ENCODE peak calls at places on chromosomes 7 and 10, in ten cellular contexts. One of them, this sample, is unnamed.

GRCh38 chr7:99499356-99499712 is 747 bp downstream of the ZNF394 start:
- DNase-seq in progenitor cell of endocrine pancreas: no peak
- DNase-seq in fibroblast of lung: no peak
- DNase-seq in breast epithelium: no peak
- DNase-seq in nephron progenitor cell: no peak
- DNase-seq in fibroblast of pulmonary artery: no peak
- DNase-seq in lower lobe of right lung: no peak
- DNase-seq in gastrocnemius medialis: no peak
- DNase-seq in tibial artery: no peak
- DNase-seq in astrocyte of the cerebellum: no peak
- DNase-seq in this sample: no peak

GRCh38 chr7:76000566-76000965 is 6.2 kb upstream of the TMEM120A start:
- DNase-seq in lower lobe of right lung: peak; percentile 38
- DNase-seq in breast epithelium: no peak
- DNase-seq in gastrocnemius medialis: no peak
- DNase-seq in tibial artery: peak; percentile 47
- DNase-seq in fibroblast of lung: no peak
- DNase-seq in astrocyte of the cerebellum: no peak
- DNase-seq in nephron progenitor cell: no peak
- DNase-seq in progenitor cell of endocrine pancreas: no peak
- DNase-seq in fibroblast of pulmonary artery: no peak
- DNase-seq in this sample: no peak

GRCh38 chr7:159102681-159103381 is 41.8 kb downstream of the VIPR2 start:
- DNase-seq in fibroblast of pulmonary artery: no peak
- DNase-seq in astrocyte of the cerebellum: no peak
- DNase-seq in fibroblast of lung: no peak
- DNase-seq in breast epithelium: peak; percentile 43
- DNase-seq in progenitor cell of endocrine pancreas: no peak
- DNase-seq in lower lobe of right lung: peak; percentile 7
- DNase-seq in tibial artery: peak; percentile 54
- DNase-seq in gastrocnemius medialis: no peak
- DNase-seq in nephron progenitor cell: no peak
- DNase-seq in this sample: no peak

GRCh38 chr7:72925546-72926120 is 738 bp downstream of the POM121 start:
- DNase-seq in tibial artery: no peak
- DNase-seq in astrocyte of the cerebellum: no peak
- DNase-seq in lower lobe of right lung: no peak
- DNase-seq in fibroblast of lung: peak; percentile 6
- DNase-seq in nephron progenitor cell: no peak
- DNase-seq in progenitor cell of endocrine pancreas: no peak
- DNase-seq in fibroblast of pulmonary artery: peak; percentile 28
- DNase-seq in breast epithelium: no peak
- DNase-seq in gastrocnemius medialis: no peak
- DNase-seq in this sample: peak; percentile 47

GRCh38 chr7:39954694-39955093 is 4.6 kb downstream of the CDK13 start:
- DNase-seq in progenitor cell of endocrine pancreas: no peak
- DNase-seq in fibroblast of lung: no peak
- DNase-seq in astrocyte of the cerebellum: no peak
- DNase-seq in lower lobe of right lung: no peak
- DNase-seq in breast epithelium: no peak
- DNase-seq in fibroblast of pulmonary artery: no peak
- DNase-seq in nephron progenitor cell: no peak
- DNase-seq in gastrocnemius medialis: no peak
- DNase-seq in tibial artery: no peak
- DNase-seq in this sample: no peak

GRCh38 chr7:28483112-28483511 is 70.8 kb downstream of the CREB5 start:
- DNase-seq in breast epithelium: no peak
- DNase-seq in fibroblast of lung: peak; percentile 83
- DNase-seq in tibial artery: no peak
- DNase-seq in lower lobe of right lung: no peak
- DNase-seq in gastrocnemius medialis: no peak
- DNase-seq in nephron progenitor cell: no peak
- DNase-seq in fibroblast of pulmonary artery: peak; percentile 26
- DNase-seq in astrocyte of the cerebellum: peak; percentile 56
- DNase-seq in progenitor cell of endocrine pancreas: no peak
- DNase-seq in this sample: no peak

GRCh38 chr7:122626785-122627184 is 72.1 kb downstream of the RNF133 start:
- DNase-seq in breast epithelium: no peak
- DNase-seq in gastrocnemius medialis: no peak
- DNase-seq in nephron progenitor cell: no peak
- DNase-seq in fibroblast of pulmonary artery: no peak
- DNase-seq in progenitor cell of endocrine pancreas: no peak
- DNase-seq in fibroblast of lung: no peak
- DNase-seq in astrocyte of the cerebellum: no peak
- DNase-seq in lower lobe of right lung: peak; percentile 43
- DNase-seq in tibial artery: no peak
- DNase-seq in this sample: no peak

GRCh38 chr10:132158810-132159209 is 27.9 kb upstream of the DPYSL4 start:
- DNase-seq in gastrocnemius medialis: no peak
- DNase-seq in astrocyte of the cerebellum: no peak
- DNase-seq in breast epithelium: no peak
- DNase-seq in nephron progenitor cell: no peak
- DNase-seq in tibial artery: no peak
- DNase-seq in fibroblast of pulmonary artery: no peak
- DNase-seq in progenitor cell of endocrine pancreas: no peak
- DNase-seq in lower lobe of right lung: no peak
- DNase-seq in fibroblast of lung: no peak
- DNase-seq in this sample: no peak

GRCh38 chr7:102080371-102081243 is 206.1 kb upstream of the SH2B2 start:
- DNase-seq in breast epithelium: no peak
- DNase-seq in gastrocnemius medialis: no peak
- DNase-seq in astrocyte of the cerebellum: no peak
- DNase-seq in progenitor cell of endocrine pancreas: no peak
- DNase-seq in lower lobe of right lung: no peak
- DNase-seq in fibroblast of lung: no peak
- DNase-seq in fibroblast of pulmonary artery: no peak
- DNase-seq in tibial artery: no peak
- DNase-seq in nephron progenitor cell: no peak
- DNase-seq in this sample: no peak

GRCh38 chr7:1114088-1114487 is 26.2 kb downstream of the GPER1 start:
- DNase-seq in progenitor cell of endocrine pancreas: no peak
- DNase-seq in gastrocnemius medialis: no peak
- DNase-seq in breast epithelium: peak; percentile 34
- DNase-seq in nephron progenitor cell: no peak
- DNase-seq in fibroblast of pulmonary artery: no peak
- DNase-seq in tibial artery: no peak
- DNase-seq in fibroblast of lung: no peak
- DNase-seq in lower lobe of right lung: no peak
- DNase-seq in astrocyte of the cerebellum: no peak
- DNase-seq in this sample: no peak

GRCh38 chr10:98414932-98415709 is at the start of gene PYROXD2:
- DNase-seq in gastrocnemius medialis: peak; percentile 81
- DNase-seq in nephron progenitor cell: peak; percentile 63
- DNase-seq in fibroblast of lung: peak; percentile 91
- DNase-seq in breast epithelium: peak; percentile 86
- DNase-seq in tibial artery: peak; percentile 96
- DNase-seq in astrocyte of the cerebellum: peak; percentile 59
- DNase-seq in progenitor cell of endocrine pancreas: peak; percentile 45
- DNase-seq in lower lobe of right lung: peak; percentile 91
- DNase-seq in fibroblast of pulmonary artery: peak; percentile 94
- DNase-seq in this sample: no peak
- TF ChIP-seq CTCF in gastrocnemius medialis: no peak
- TF ChIP-seq CTCF in nephron progenitor cell: no peak
- TF ChIP-seq CTCF in fibroblast of lung: no peak
- TF ChIP-seq CTCF in breast epithelium: no peak
- TF ChIP-seq CTCF in tibial artery: no peak
- TF ChIP-seq CTCF in astrocyte of the cerebellum: no peak
- TF ChIP-seq CTCF in progenitor cell of endocrine pancreas: no peak
- TF ChIP-seq CTCF in lower lobe of right lung: no peak
- TF ChIP-seq CTCF in fibroblast of pulmonary artery: no peak
- TF ChIP-seq CTCF in this sample: no peak

GRCh38 chr10:103067951-103068350 is 125.1 kb downstream of the NT5C2 start:
- DNase-seq in lower lobe of right lung: no peak
- DNase-seq in gastrocnemius medialis: no peak
- DNase-seq in fibroblast of pulmonary artery: no peak
- DNase-seq in nephron progenitor cell: no peak
- DNase-seq in progenitor cell of endocrine pancreas: no peak
- DNase-seq in breast epithelium: no peak
- DNase-seq in tibial artery: no peak
- DNase-seq in astrocyte of the cerebellum: no peak
- DNase-seq in fibroblast of lung: no peak
- DNase-seq in this sample: no peak

GRCh38 chr10:103067484-103067883 is 125.6 kb downstream of the NT5C2 start:
- DNase-seq in progenitor cell of endocrine pancreas: no peak
- DNase-seq in tibial artery: no peak
- DNase-seq in lower lobe of right lung: no peak
- DNase-seq in breast epithelium: no peak
- DNase-seq in nephron progenitor cell: no peak
- DNase-seq in gastrocnemius medialis: no peak
- DNase-seq in fibroblast of pulmonary artery: no peak
- DNase-seq in fibroblast of lung: no peak
- DNase-seq in astrocyte of the cerebellum: no peak
- DNase-seq in this sample: no peak

GRCh38 chr10:103057980-103058568 is 135.0 kb downstream of the NT5C2 start:
- DNase-seq in tibial artery: no peak
- DNase-seq in nephron progenitor cell: no peak
- DNase-seq in fibroblast of lung: no peak
- DNase-seq in lower lobe of right lung: no peak
- DNase-seq in gastrocnemius medialis: no peak
- DNase-seq in breast epithelium: no peak
- DNase-seq in progenitor cell of endocrine pancreas: no peak
- DNase-seq in astrocyte of the cerebellum: no peak
- DNase-seq in fibroblast of pulmonary artery: no peak
- DNase-seq in this sample: no peak

GRCh38 chr10:103066141-103067098 is 126.7 kb downstream of the NT5C2 start:
- DNase-seq in astrocyte of the cerebellum: no peak
- DNase-seq in progenitor cell of endocrine pancreas: no peak
- DNase-seq in lower lobe of right lung: no peak
- DNase-seq in breast epithelium: no peak
- DNase-seq in fibroblast of pulmonary artery: no peak
- DNase-seq in nephron progenitor cell: no peak
- DNase-seq in gastrocnemius medialis: no peak
- DNase-seq in tibial artery: no peak
- DNase-seq in fibroblast of lung: no peak
- DNase-seq in this sample: no peak

GRCh38 chr10:103062854-103063642 is 130.0 kb downstream of the NT5C2 start:
- DNase-seq in fibroblast of pulmonary artery: no peak
- DNase-seq in astrocyte of the cerebellum: no peak
- DNase-seq in progenitor cell of endocrine pancreas: no peak
- DNase-seq in tibial artery: no peak
- DNase-seq in lower lobe of right lung: no peak
- DNase-seq in nephron progenitor cell: no peak
- DNase-seq in fibroblast of lung: no peak
- DNase-seq in gastrocnemius medialis: no peak
- DNase-seq in breast epithelium: no peak
- DNase-seq in this sample: no peak
- TF ChIP-seq CTCF in fibroblast of pulmonary artery: no peak
- TF ChIP-seq CTCF in astrocyte of the cerebellum: no peak
- TF ChIP-seq CTCF in progenitor cell of endocrine pancreas: no peak
- TF ChIP-seq CTCF in tibial artery: peak; percentile 39
- TF ChIP-seq CTCF in lower lobe of right lung: no peak
- TF ChIP-seq CTCF in nephron progenitor cell: no peak
- TF ChIP-seq CTCF in fibroblast of lung: no peak
- TF ChIP-seq CTCF in gastrocnemius medialis: no peak
- TF ChIP-seq CTCF in breast epithelium: no peak
- TF ChIP-seq CTCF in this sample: peak; percentile 1

GRCh38 chr7:20328692-20329091 is 2.0 kb upstream of the ITGB8 start:
- DNase-seq in lower lobe of right lung: no peak
- DNase-seq in astrocyte of the cerebellum: no peak
- DNase-seq in gastrocnemius medialis: no peak
- DNase-seq in fibroblast of lung: no peak
- DNase-seq in tibial artery: no peak
- DNase-seq in breast epithelium: no peak
- DNase-seq in nephron progenitor cell: no peak
- DNase-seq in progenitor cell of endocrine pancreas: no peak
- DNase-seq in fibroblast of pulmonary artery: no peak
- DNase-seq in this sample: no peak

GRCh38 chr7:20328027-20328426 is 2.7 kb upstream of the ITGB8 start:
- DNase-seq in fibroblast of pulmonary artery: no peak
- DNase-seq in progenitor cell of endocrine pancreas: no peak
- DNase-seq in tibial artery: no peak
- DNase-seq in nephron progenitor cell: no peak
- DNase-seq in lower lobe of right lung: no peak
- DNase-seq in astrocyte of the cerebellum: no peak
- DNase-seq in breast epithelium: no peak
- DNase-seq in gastrocnemius medialis: no peak
- DNase-seq in fibroblast of lung: no peak
- DNase-seq in this sample: no peak

GRCh38 chr7:20330797-20331230 is at the start of gene ITGB8:
- DNase-seq in tibial artery: peak; percentile 71
- DNase-seq in breast epithelium: peak; percentile 66
- DNase-seq in fibroblast of pulmonary artery: no peak
- DNase-seq in lower lobe of right lung: peak; percentile 56
- DNase-seq in astrocyte of the cerebellum: no peak
- DNase-seq in nephron progenitor cell: peak; percentile 71
- DNase-seq in fibroblast of lung: no peak
- DNase-seq in progenitor cell of endocrine pancreas: peak; percentile 67
- DNase-seq in gastrocnemius medialis: no peak
- DNase-seq in this sample: no peak

GRCh38 chr7:20330176-20330796 is 414 bp upstream of the ITGB8 start:
- DNase-seq in progenitor cell of endocrine pancreas: peak; percentile 56
- DNase-seq in fibroblast of lung: peak; percentile 98
- DNase-seq in astrocyte of the cerebellum: peak; percentile 82
- DNase-seq in lower lobe of right lung: peak; percentile 93
- DNase-seq in breast epithelium: peak; percentile 89
- DNase-seq in nephron progenitor cell: peak; percentile 81
- DNase-seq in tibial artery: peak; percentile 88
- DNase-seq in gastrocnemius medialis: no peak
- DNase-seq in fibroblast of pulmonary artery: peak; percentile 95
- DNase-seq in this sample: no peak

GRCh38 chr7:20329389-20330175 is 1.1 kb upstream of the ITGB8 start:
- DNase-seq in gastrocnemius medialis: no peak
- DNase-seq in tibial artery: peak; percentile 73
- DNase-seq in astrocyte of the cerebellum: peak; percentile 53
- DNase-seq in fibroblast of lung: peak; percentile 83
- DNase-seq in progenitor cell of endocrine pancreas: peak; percentile 51
- DNase-seq in fibroblast of pulmonary artery: peak; percentile 79
- DNase-seq in lower lobe of right lung: peak; percentile 75
- DNase-seq in nephron progenitor cell: peak; percentile 60
- DNase-seq in breast epithelium: peak; percentile 78
- DNase-seq in this sample: no peak
- TF ChIP-seq CTCF in gastrocnemius medialis: no peak
- TF ChIP-seq CTCF in tibial artery: peak; percentile 29
- TF ChIP-seq CTCF in astrocyte of the cerebellum: peak; percentile 54
- TF ChIP-seq CTCF in fibroblast of lung: peak; percentile 50
- TF ChIP-seq CTCF in progenitor cell of endocrine pancreas: peak; percentile 49
- TF ChIP-seq CTCF in fibroblast of pulmonary artery: peak; percentile 46
- TF ChIP-seq CTCF in lower lobe of right lung: peak; percentile 19
- TF ChIP-seq CTCF in nephron progenitor cell: peak; percentile 36
- TF ChIP-seq CTCF in breast epithelium: no peak
- TF ChIP-seq CTCF in this sample: no peak

DNA sequence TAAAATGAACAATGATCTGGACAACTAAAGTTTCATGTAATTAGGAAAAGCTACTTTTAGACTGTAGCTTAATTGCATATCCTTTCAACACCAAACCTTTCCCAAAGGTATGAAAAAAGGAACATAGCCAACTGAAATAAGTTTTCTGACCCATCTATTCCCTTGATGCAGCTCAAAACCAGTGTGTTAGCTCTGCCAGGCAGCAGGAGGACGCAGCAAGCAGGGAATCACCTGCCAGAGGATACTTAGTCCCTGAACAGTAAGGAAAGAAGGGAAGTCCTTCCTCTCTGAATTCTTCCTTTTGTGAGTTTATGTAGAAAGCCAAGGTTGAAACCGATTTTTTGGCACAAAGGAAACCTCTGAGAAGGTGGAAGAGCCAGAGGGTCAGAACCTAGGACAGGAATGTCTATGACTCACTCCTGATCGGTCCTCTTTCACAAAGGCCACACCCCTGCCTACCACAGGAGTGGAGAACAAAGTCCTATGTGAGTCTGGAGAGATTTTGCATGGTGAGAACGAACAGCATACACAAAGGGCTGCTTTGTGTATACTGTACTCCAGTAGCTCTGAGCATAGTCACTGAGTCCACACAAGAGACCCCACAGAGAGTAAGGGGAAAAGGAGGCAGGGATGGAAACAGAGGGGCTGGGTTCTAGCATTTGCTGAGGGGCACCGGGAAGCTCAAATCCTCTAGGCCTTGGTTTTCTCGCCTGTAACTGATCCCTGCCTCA is 68.8 kb upstream of the GSDME start:
- DNase-seq in progenitor cell of endocrine pancreas: no peak
- DNase-seq in gastrocnemius medialis: no peak
- DNase-seq in fibroblast of lung: peak; percentile 91
- DNase-seq in breast epithelium: no peak
- DNase-seq in fibroblast of pulmonary artery: peak; percentile 50
- DNase-seq in nephron progenitor cell: no peak
- DNase-seq in astrocyte of the cerebellum: peak; percentile 75
- DNase-seq in lower lobe of right lung: no peak
- DNase-seq in tibial artery: no peak
- DNase-seq in this sample: no peak
- TF ChIP-seq CTCF in progenitor cell of endocrine pancreas: no peak
- TF ChIP-seq CTCF in gastrocnemius medialis: no peak
- TF ChIP-seq CTCF in fibroblast of lung: no peak
- TF ChIP-seq CTCF in breast epithelium: no peak
- TF ChIP-seq CTCF in fibroblast of pulmonary artery: no peak
- TF ChIP-seq CTCF in nephron progenitor cell: no peak
- TF ChIP-seq CTCF in astrocyte of the cerebellum: peak; percentile 3
- TF ChIP-seq CTCF in lower lobe of right lung: no peak
- TF ChIP-seq CTCF in tibial artery: no peak
- TF ChIP-seq CTCF in this sample: no peak

This sample was measured in D721Med.